ENCODE peak calls at places on chromosomes 11 and 22, in seven cellular contexts. One of them, this sample, is unnamed. For H3K4me1, the result is how much of the 10 kb centered on the place peaks cover.

GRCh38 chr11:62398011-62398994 is 20.5 kb upstream of the SCGB1A1 start:
- DNase-seq in A549: peak
- DNase-seq in H1: no peak
- DNase-seq in upper lobe of left lung: no peak
- DNase-seq in ovary: peak
- DNase-seq in tibial nerve: no peak
- DNase-seq in stomach: no peak
- DNase-seq in this sample: peak

GRCh38 chr11:79285756-79286155 is 155.1 kb downstream of the TENM4 start:
- DNase-seq in A549: no peak
- DNase-seq in H1: no peak
- DNase-seq in upper lobe of left lung: no peak
- DNase-seq in ovary: no peak
- DNase-seq in tibial nerve: no peak
- DNase-seq in stomach: no peak
- DNase-seq in this sample: no peak

GRCh38 chr11:81497202-81497804 is 1236.4 kb downstream of the FAM181B start:
- DNase-seq in A549: peak
- DNase-seq in H1: no peak
- DNase-seq in upper lobe of left lung: no peak
- DNase-seq in ovary: no peak
- DNase-seq in tibial nerve: no peak
- DNase-seq in stomach: no peak
- DNase-seq in this sample: no peak

GRCh38 chr22:29470159-29470855 is 9.7 kb upstream of the NEFH start:
- DNase-seq in A549: peak
- DNase-seq in H1: peak
- DNase-seq in upper lobe of left lung: peak
- DNase-seq in ovary: no peak
- DNase-seq in tibial nerve: no peak
- DNase-seq in stomach: peak
- DNase-seq in this sample: no peak

GRCh38 chr11:133886029-133886428 is 40.7 kb upstream of the SPATA19 start:
- DNase-seq in A549: no peak
- DNase-seq in H1: no peak
- DNase-seq in upper lobe of left lung: no peak
- DNase-seq in ovary: no peak
- DNase-seq in tibial nerve: no peak
- DNase-seq in stomach: no peak
- DNase-seq in this sample: peak

GRCh38 chr11:12061851-12062560 is 48.4 kb upstream of the MICAL2 start:
- DNase-seq in A549: no peak
- DNase-seq in H1: peak
- DNase-seq in upper lobe of left lung: no peak
- DNase-seq in ovary: no peak
- DNase-seq in tibial nerve: no peak
- DNase-seq in stomach: no peak
- DNase-seq in this sample: peak

GRCh38 chr11:43736502-43737193 is 56.1 kb downstream of the HSD17B12 start:
- DNase-seq in A549: no peak
- DNase-seq in H1: no peak
- DNase-seq in upper lobe of left lung: no peak
- DNase-seq in ovary: no peak
- DNase-seq in tibial nerve: no peak
- DNase-seq in stomach: no peak
- DNase-seq in this sample: no peak

GRCh38 chr11:14237333-14237988 is 121.5 kb downstream of the RRAS2 start:
- DNase-seq in A549: no peak
- DNase-seq in H1: no peak
- DNase-seq in upper lobe of left lung: peak
- DNase-seq in ovary: no peak
- DNase-seq in tibial nerve: no peak
- DNase-seq in stomach: no peak
- DNase-seq in this sample: no peak

GRCh38 chr11:66183581-66184048 is 84.8 kb upstream of the RAB1B start:
- DNase-seq in A549: no peak
- DNase-seq in H1: no peak
- DNase-seq in upper lobe of left lung: no peak
- DNase-seq in ovary: no peak
- DNase-seq in tibial nerve: no peak
- DNase-seq in stomach: no peak
- DNase-seq in this sample: no peak

GRCh38 chr22:45314054-45314721 is 4.5 kb downstream of the FAM118A start:
- DNase-seq in A549: no peak
- DNase-seq in H1: no peak
- DNase-seq in upper lobe of left lung: no peak
- DNase-seq in ovary: no peak
- DNase-seq in tibial nerve: no peak
- DNase-seq in stomach: no peak
- DNase-seq in this sample: no peak

GRCh38 chr11:132028380-132029240 is 658.2 kb downstream of the NTM start:
- DNase-seq in A549: no peak
- DNase-seq in H1: no peak
- DNase-seq in upper lobe of left lung: no peak
- DNase-seq in ovary: no peak
- DNase-seq in tibial nerve: no peak
- DNase-seq in stomach: peak
- DNase-seq in this sample: no peak

GRCh38 chr11:76265771-76266241 is 59.5 kb upstream of the WNT11 start:
- DNase-seq in A549: no peak
- DNase-seq in H1: no peak
- DNase-seq in upper lobe of left lung: no peak
- DNase-seq in ovary: no peak
- DNase-seq in tibial nerve: no peak
- DNase-seq in stomach: no peak
- DNase-seq in this sample: no peak

DNA sequence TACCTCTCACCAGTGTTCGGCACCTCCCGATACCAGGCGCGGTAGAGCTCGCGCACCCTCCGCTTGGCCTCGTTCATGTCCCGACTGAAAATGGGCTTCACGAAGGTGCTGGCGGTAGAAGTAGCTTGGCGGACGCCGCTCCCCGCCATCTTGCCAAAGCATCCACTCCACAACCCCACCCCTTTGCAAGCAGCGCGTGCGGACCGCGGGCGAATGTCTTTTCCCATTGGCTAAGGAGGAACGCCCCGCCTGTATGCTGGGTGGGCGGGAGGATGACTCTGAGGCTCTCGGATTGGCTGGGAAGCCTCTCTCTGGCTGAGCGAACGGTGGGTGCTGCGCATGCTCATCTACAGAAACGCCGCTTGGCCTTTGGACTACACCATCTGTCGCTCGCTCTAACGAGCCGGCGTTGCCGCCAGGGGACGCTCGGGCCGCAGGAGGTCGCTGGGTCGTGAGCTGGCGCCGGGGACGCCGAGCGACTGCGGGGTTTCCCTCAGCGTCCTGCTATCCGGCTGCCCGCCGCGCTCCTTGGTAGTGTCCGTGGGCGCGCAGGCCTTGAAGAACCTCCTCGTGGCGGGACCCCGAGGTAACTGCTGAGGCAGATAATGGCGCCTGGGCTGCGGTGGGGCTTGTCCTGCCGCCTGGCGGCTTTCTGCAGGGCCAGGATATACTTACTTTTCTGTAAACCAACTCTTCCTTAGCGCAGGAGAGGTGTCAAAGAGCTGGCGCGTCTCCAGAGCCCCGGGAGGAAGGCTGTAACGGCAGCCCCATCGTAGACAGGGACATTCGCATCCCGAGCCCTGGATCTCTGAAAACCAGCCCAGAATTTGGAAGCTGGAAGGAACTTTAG is at the start of gene NDUFA6:
- DNase-seq in A549: peak
- DNase-seq in H1: peak
- DNase-seq in upper lobe of left lung: peak
- DNase-seq in ovary: peak
- DNase-seq in tibial nerve: peak
- DNase-seq in stomach: peak
- DNase-seq in this sample: peak
- TF ChIP-seq POLR2A in A549: peak
- TF ChIP-seq POLR2A in H1: peak
- TF ChIP-seq POLR2A in upper lobe of left lung: peak
- TF ChIP-seq POLR2A in ovary: peak
- TF ChIP-seq POLR2A in tibial nerve: peak
- TF ChIP-seq POLR2A in stomach: peak
- TF ChIP-seq POLR2A in this sample: peak

DNA sequence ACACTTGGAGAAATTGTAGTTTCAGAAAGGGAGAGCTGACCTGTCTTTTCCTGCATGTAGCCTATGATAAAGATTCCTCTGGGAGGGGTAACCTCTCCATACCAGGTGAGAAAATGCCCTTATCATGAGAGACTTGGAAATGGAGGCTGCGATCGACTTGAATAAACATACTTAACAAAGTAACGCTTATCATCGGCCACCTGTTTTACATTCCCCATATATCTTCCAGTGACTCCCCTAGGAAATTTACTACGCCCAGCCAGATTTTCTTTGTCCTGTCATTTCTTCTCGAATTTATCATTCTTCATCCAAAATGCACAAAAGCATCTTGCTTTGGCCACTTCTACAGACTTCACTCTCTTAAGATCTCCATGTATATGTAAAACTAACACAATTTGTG is 143.5 kb downstream of the CCDC81 start:
- DNase-seq in A549: no peak
- DNase-seq in H1: no peak
- DNase-seq in upper lobe of left lung: no peak
- DNase-seq in ovary: no peak
- DNase-seq in tibial nerve: no peak
- DNase-seq in stomach: no peak
- DNase-seq in this sample: no peak
- H3K4me1 ChIP-seq in A549: half or more
- H3K4me1 ChIP-seq in H1: under half
- H3K4me1 ChIP-seq in upper lobe of left lung: under half
- H3K4me1 ChIP-seq in ovary: under half
- H3K4me1 ChIP-seq in tibial nerve: under half
- H3K4me1 ChIP-seq in stomach: under half
- H3K4me1 ChIP-seq in this sample: under half

GRCh38 chr11:126474888-126475626 is 119.6 kb downstream of the ST3GAL4 start:
- DNase-seq in A549: no peak
- DNase-seq in H1: no peak
- DNase-seq in upper lobe of left lung: no peak
- DNase-seq in ovary: no peak
- DNase-seq in tibial nerve: no peak
- DNase-seq in stomach: no peak
- DNase-seq in this sample: no peak
- TF ChIP-seq EP300 in A549: no peak
- TF ChIP-seq EP300 in H1: no peak
- TF ChIP-seq EP300 in upper lobe of left lung: no peak
- TF ChIP-seq EP300 in ovary: no peak
- TF ChIP-seq EP300 in tibial nerve: no peak
- TF ChIP-seq EP300 in stomach: no peak
- TF ChIP-seq EP300 in this sample: no peak

DNA sequence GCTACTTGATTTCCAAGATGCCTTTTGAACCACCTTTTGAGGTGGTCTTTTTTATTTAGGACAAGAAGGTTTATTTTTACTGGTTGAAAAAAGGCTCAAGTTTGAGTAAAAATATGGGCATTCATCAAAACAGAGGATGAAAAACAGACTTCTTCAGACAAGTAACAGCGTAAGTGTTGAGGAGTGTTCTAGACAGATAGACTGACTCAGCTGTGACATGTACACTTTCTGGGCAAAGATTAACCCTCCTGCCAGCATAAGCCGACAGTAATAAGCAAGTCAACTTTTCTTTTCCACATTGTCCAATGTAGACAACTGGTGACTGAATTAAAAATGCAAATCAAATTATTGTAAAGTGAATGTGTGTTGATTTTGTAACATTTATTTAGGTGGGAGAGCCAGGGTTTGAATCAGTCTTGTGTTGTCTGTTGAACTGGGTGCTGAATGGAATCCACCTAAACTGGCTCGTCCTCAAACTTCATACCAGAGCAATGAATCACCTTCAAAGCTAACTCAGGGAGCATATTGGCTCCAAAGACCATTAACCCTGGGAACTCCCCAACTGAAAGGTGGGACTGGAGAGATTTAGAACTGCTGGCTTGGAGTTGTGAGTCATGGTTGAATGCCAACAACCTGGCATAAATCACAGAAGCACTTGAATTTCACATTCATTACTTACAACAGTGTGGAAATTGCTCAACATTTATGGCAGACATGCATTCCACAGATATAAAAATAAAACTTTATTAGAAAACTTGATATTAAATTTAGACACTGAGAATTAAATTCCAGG is 377.0 kb downstream of the ETS1 start:
- DNase-seq in A549: peak
- DNase-seq in H1: no peak
- DNase-seq in upper lobe of left lung: peak
- DNase-seq in ovary: no peak
- DNase-seq in tibial nerve: no peak
- DNase-seq in stomach: no peak
- DNase-seq in this sample: no peak
- TF ChIP-seq POLR2A in A549: no peak
- TF ChIP-seq POLR2A in H1: no peak
- TF ChIP-seq POLR2A in upper lobe of left lung: no peak
- TF ChIP-seq POLR2A in ovary: no peak
- TF ChIP-seq POLR2A in tibial nerve: no peak
- TF ChIP-seq POLR2A in stomach: no peak
- TF ChIP-seq POLR2A in this sample: no peak

DNA sequence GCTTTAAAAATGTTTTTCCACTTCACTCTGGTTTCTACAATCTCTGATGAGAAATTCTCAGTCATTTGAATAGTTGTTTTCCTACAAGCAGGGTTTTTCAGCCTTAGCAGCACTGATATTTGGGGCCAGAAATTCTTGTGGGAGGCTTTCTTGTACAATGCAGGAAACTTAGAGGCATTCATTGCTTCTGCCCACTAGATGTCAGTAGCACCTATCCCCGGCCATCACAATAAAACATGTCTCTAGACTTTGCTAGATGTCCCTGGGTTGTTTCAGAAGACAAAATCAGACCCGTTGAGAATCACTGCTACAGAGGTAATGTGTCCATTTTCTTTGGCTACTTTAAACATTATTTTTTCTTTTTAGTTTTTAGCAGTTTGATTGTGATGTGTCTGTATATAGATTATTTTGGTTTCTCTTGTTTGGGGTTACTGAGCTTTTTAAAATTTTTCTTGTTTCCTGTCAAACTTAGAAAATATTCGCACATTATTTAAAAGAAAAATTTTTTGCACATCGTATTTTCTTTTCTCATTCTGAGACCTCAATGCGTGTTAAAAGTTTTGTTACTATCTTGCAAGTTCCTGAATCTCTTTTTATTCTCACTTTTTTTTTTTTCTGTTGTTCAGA is 60.8 kb upstream of the CCDC179 start:
- DNase-seq in A549: peak
- DNase-seq in H1: no peak
- DNase-seq in upper lobe of left lung: no peak
- DNase-seq in ovary: no peak
- DNase-seq in tibial nerve: no peak
- DNase-seq in stomach: no peak
- DNase-seq in this sample: no peak
- H3K4me1 ChIP-seq in A549: under half
- H3K4me1 ChIP-seq in H1: under half
- H3K4me1 ChIP-seq in upper lobe of left lung: under half
- H3K4me1 ChIP-seq in ovary: under half
- H3K4me1 ChIP-seq in tibial nerve: under half
- H3K4me1 ChIP-seq in stomach: under half
- H3K4me1 ChIP-seq in this sample: under half